ENCODE peak calls at places on chromosomes 6 and 20, in seven cellular contexts. G, N, A, F, J, C and E are unnamed samples.

GRCh38 chr20:35091808-35092523 is 641 bp downstream of the TRPC4AP start:
- DNase-seq in G (peak; percentile 33), N (no peak), A (no peak), F (no peak), J (peak; percentile 31), C (peak; percentile 16), E (peak; percentile 17)

GRCh38 chr6:18488526-18489270 is 101.5 kb downstream of the RNF144B start:
- DNase-seq in G (no peak), N (no peak), A (no peak), F (no peak), J (no peak), C (peak; percentile 57), E (no peak)

GRCh38 chr6:156953478-156954146 is 176.4 kb downstream of the ARID1B start:
- DNase-seq in G (peak; percentile 98), N (peak; percentile 93), A (no peak), F (no peak), J (peak; percentile 92), C (peak; percentile 99), E (peak; percentile 95)

GRCh38 chr6:21941926-21942325 is 348.4 kb downstream of the SOX4 start:
- DNase-seq in G (no peak), N (no peak), A (no peak), F (no peak), J (no peak), C (no peak), E (no peak)

GRCh38 chr20:19269737-19270325 is 57.4 kb downstream of the SLC24A3 start:
- DNase-seq in G (no peak), N (peak; percentile 70), A (no peak), F (no peak), J (no peak), C (no peak), E (no peak)

GRCh38 chr6:127225497-127225896 is 41.2 kb upstream of the RNF146 start:
- DNase-seq in G (no peak), N (no peak), A (no peak), F (no peak), J (no peak), C (no peak), E (no peak)

GRCh38 chr20:18258126-18258860 is 30.0 kb upstream of the ZNF133 start:
- DNase-seq in G (no peak), N (no peak), A (peak; percentile 53), F (no peak), J (no peak), C (no peak), E (no peak)

GRCh38 chr20:6651016-6651415 is 116.5 kb upstream of the BMP2 start:
- DNase-seq in G (no peak), N (peak; percentile 48), A (no peak), F (no peak), J (no peak), C (peak; percentile 9), E (peak; percentile 19)

GRCh38 chr6:52876056-52876787 is 33.3 kb downstream of the GSTA3 start:
- DNase-seq in G (peak; percentile 28), N (no peak), A (no peak), F (no peak), J (peak; percentile 38), C (peak; percentile 18), E (peak; percentile 10)

GRCh38 chr6:52877168-52877567 is 32.3 kb downstream of the GSTA3 start:
- DNase-seq in G (peak; percentile 93), N (peak; percentile 78), A (no peak), F (no peak), J (peak; percentile 34), C (peak; percentile 96), E (peak; percentile 80)

GRCh38 chr6:52881996-52882841 is 27.3 kb downstream of the GSTA3 start:
- DNase-seq in G (peak; percentile 77), N (peak; percentile 53), A (peak; percentile 90), F (peak; percentile 78), J (peak; percentile 77), C (peak; percentile 63), E (peak; percentile 77)

GRCh38 chr6:52877786-52878185 is 31.7 kb downstream of the GSTA3 start:
- DNase-seq in G (peak; percentile 54), N (no peak), A (no peak), F (no peak), J (no peak), C (peak; percentile 7), E (no peak)

GRCh38 chr6:52881662-52881995 is 27.9 kb downstream of the GSTA3 start:
- DNase-seq in G (no peak), N (no peak), A (peak; percentile 19), F (no peak), J (no peak), C (no peak), E (no peak)
- H3K4me3 ChIP-seq in G (no peak overlapping the region), N (peak overlapping the region; percentile 48), A (peak overlapping the region; percentile 58), F (peak overlapping the region; percentile 45), J (no peak overlapping the region), C (no peak overlapping the region), E (no peak overlapping the region)

DNA sequence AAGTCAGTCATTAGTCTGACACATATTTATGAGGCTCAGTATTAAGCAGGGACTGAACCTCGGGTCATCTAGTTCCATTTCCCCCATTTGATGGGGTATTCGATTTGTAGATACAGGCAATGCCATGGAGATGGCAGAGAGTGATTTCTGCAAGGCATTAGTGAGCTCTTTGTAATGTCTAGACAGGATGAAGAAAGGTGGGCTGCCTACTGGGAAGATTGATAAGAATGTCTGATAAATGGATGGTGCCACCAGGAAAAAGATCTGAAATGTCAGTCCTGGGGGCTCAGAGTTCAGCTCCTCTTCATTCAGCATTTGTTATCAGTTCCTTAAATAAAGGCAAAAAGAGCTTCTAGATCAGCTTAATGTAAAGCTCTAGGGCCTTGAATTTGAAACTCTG is 51.4 kb downstream of the HS3ST5 start:
- DNase-seq in G (no peak), N (no peak), A (no peak), F (no peak), J (no peak), C (no peak), E (no peak)
- TF ChIP-seq CTCF in G (no peak), N (no peak), A (no peak), F (no peak), J (no peak), C (no peak), E (no peak)

GRCh38 chr6:10556496-10557391 is 35.6 kb downstream of the GCNT2 start:
- DNase-seq in G (no peak), N (no peak), A (no peak), F (no peak), J (no peak), C (no peak), E (no peak)
- H3K4me3 ChIP-seq in G (no peak overlapping the region), N (peak overlapping the region; percentile 42), A (peak overlapping the region; percentile 55), F (no peak overlapping the region), J (no peak overlapping the region), C (no peak overlapping the region), E (no peak overlapping the region)

GRCh38 chr6:106223300-106223930 is 102.1 kb downstream of the ATG5 start:
- DNase-seq in G (peak; percentile 90), N (peak; percentile 51), A (no peak), F (no peak), J (peak; percentile 81), C (peak; percentile 79), E (peak; percentile 85)
- TF ChIP-seq CTCF in G (peak; percentile 61), N (peak; percentile 51), A (peak; percentile 61), F (peak; percentile 55), J (peak; percentile 78), C (peak; percentile 80), E (peak; percentile 58)

GRCh38 chr20:29410805-29411457 is 1846.5 kb upstream of the DEFB115 start:
- DNase-seq in G (no peak), N (no peak), A (no peak), F (no peak), J (no peak), C (no peak), E (no peak)

GRCh38 chr20:29409833-29410804 is 1847.3 kb upstream of the DEFB115 start:
- DNase-seq in G (no peak), N (no peak), A (no peak), F (peak; percentile 82), J (no peak), C (no peak), E (no peak)

DNA sequence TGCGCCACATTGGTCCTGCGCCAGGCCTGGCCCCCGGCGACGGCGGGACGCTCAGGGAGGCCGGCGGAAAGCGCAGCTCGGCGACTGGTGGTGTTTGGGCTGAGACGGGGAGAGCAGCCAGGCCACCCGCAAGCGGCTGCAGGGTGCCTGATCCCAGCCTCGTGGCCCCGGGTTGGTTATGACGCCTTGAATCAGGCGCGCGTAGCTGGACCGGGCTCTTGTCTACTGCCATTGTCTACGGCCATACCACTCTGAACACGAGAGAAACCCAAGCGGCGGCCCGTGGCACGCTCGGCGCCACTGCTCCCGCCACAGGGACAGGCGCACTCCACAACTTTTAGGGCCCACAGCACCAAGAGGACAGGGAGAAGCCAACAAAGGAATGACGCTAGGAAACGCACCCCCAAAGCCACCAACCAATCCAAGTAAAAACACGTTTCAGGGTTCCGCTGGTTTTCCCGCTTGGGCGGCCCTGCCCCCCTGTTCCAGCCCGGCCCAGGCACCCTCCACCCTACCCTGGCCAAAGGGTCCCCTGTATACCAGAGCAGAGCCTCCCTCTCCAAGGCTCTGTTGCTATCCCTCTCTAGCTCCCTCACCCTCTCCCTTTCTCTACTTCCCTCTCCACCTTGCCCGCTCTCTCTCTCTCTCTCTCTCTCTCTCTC is 1849.3 kb upstream of the DEFB115 start:
- DNase-seq in G (no peak), N (no peak), A (no peak), F (peak; percentile 83), J (peak; percentile 11), C (no peak), E (no peak)
- H3K4me3 ChIP-seq in G (no peak overlapping the region), N (no peak overlapping the region), A (no peak overlapping the region), F (no peak overlapping the region), J (no peak overlapping the region), C (no peak overlapping the region), E (no peak overlapping the region)

DNA sequence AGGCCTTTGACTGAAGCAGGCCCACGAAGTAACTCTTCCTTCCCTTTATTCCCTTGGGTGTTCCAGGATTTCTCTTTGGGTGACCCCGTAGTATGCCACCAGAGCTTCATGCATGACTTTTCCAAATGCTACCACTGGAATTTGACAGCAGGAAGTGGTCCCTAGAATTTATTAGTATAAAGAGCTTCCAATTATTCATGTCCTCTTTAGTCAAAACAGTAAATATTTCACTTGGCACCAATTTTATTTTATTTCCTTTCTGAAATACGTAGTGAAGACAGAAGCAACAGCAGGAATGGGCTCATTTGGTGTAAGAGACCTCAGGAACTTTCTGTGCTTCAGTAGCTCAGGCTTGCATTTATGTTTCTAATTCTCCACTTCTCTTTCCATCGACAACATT is 151.3 kb downstream of the LCA5 start:
- DNase-seq in G (no peak), N (no peak), A (no peak), F (no peak), J (no peak), C (no peak), E (peak; percentile 32)
- TF ChIP-seq CTCF in G (no peak), N (no peak), A (no peak), F (no peak), J (no peak), C (no peak), E (no peak)

GRCh38 chr6:70520575-70520974 is 46.2 kb upstream of the SDHAF4 start:
- DNase-seq in G (peak; percentile 40), N (peak; percentile 2), A (no peak), F (no peak), J (peak; percentile 16), C (peak; percentile 18), E (peak; percentile 36)

GRCh38 chr6:70527071-70527737 is 39.5 kb upstream of the SDHAF4 start:
- DNase-seq in G (peak; percentile 79), N (no peak), A (no peak), F (no peak), J (no peak), C (peak; percentile 61), E (peak; percentile 41)

GRCh38 chr6:70530023-70530422 is 36.7 kb upstream of the SDHAF4 start:
- DNase-seq in G (no peak), N (no peak), A (no peak), F (no peak), J (no peak), C (no peak), E (no peak)

GRCh38 chr6:70524721-70525286 is 41.9 kb upstream of the SDHAF4 start:
- DNase-seq in G (no peak), N (no peak), A (no peak), F (no peak), J (no peak), C (peak; percentile 0), E (peak; percentile 4)
- H3K4me3 ChIP-seq in G (no peak overlapping the region), N (no peak overlapping the region), A (no peak overlapping the region), F (no peak overlapping the region), J (no peak overlapping the region), C (no peak overlapping the region), E (no peak overlapping the region)